ENCODE peak calls at places on chromosomes 3 and 15, in six cellular contexts. O is body of pancreas, C is heart left ventricle, V is PC-9, K is kidney, S is HepG2. P is an unnamed sample.

GRCh38 chr3:132210476-132211346 is 106.5 kb upstream of the ACP3 start:
- DNase-seq in S (peak; percentile 6), O (peak; percentile 52), V (no peak), C (no peak), K (no peak), P (no peak)

GRCh38 chr3:65889707-65890099 is 149.0 kb downstream of the MAGI1 start:
- DNase-seq in C (no peak), O (no peak), K (no peak), S (no peak), V (no peak), P (no peak)

GRCh38 chr15:76667943-76668715 is 237.0 kb downstream of the SCAPER start:
- DNase-seq in V (no peak), C (no peak), K (no peak), O (no peak), S (no peak), P (no peak)

GRCh38 chr3:196619213-196619612 is 20.3 kb upstream of the NRROS start:
- DNase-seq in C (no peak), S (no peak), O (no peak), K (no peak), V (peak; percentile 15), P (no peak)

GRCh38 chr15:88204584-88204983 is 52.0 kb downstream of the NTRK3 start:
- DNase-seq in O (no peak), S (no peak), V (no peak), K (no peak), C (no peak), P (no peak)

GRCh38 chr15:52252781-52253180 is 42.8 kb downstream of the MYO5C start:
- DNase-seq in V (peak; percentile 88), C (no peak), S (peak; percentile 35), K (no peak), O (peak; percentile 58), P (no peak)

GRCh38 chr3:197408177-197408957 is 110.0 kb upstream of the DLG1 start:
- DNase-seq in V (no peak), K (no peak), S (peak; percentile 16), C (no peak), O (no peak), P (no peak)

GRCh38 chr3:189824629-189825312 is 193.6 kb downstream of the TP63 start:
- DNase-seq in O (no peak), S (no peak), C (no peak), V (peak; percentile 68), K (no peak), P (no peak)

GRCh38 chr3:27990347-27990746 is 251.1 kb upstream of the CMC1 start:
- DNase-seq in V (no peak), O (no peak), K (no peak), C (no peak), S (no peak), P (no peak)

GRCh38 chr15:78438595-78439285 is 724 bp downstream of the IREB2 start:
- DNase-seq in O (no peak), K (no peak), C (no peak), S (peak; percentile 60), V (no peak), P (no peak)

GRCh38 chr3:158617982-158618875 is 26.1 kb upstream of the GFM1 start:
- DNase-seq in S (no peak), O (no peak), C (no peak), K (no peak), V (no peak), P (no peak)

GRCh38 chr3:155495387-155495786 is 201.9 kb upstream of the STRIT1 start:
- DNase-seq in V (no peak), S (no peak), K (no peak), O (no peak), C (no peak), P (no peak)

GRCh38 chr3:151753846-151754245 is 20.1 kb downstream of the AADACL2 start:
- DNase-seq in V (no peak), K (no peak), C (no peak), S (no peak), O (no peak), P (no peak)
- H3K4me1 ChIP-seq in V (peaks cover 11% of the 10 kb centered on the region), K (no peaks in the 10 kb centered on the region), C (no peaks in the 10 kb centered on the region), S (no peaks in the 10 kb centered on the region), O (no peaks in the 10 kb centered on the region), P (no peaks in the 10 kb centered on the region)

DNA sequence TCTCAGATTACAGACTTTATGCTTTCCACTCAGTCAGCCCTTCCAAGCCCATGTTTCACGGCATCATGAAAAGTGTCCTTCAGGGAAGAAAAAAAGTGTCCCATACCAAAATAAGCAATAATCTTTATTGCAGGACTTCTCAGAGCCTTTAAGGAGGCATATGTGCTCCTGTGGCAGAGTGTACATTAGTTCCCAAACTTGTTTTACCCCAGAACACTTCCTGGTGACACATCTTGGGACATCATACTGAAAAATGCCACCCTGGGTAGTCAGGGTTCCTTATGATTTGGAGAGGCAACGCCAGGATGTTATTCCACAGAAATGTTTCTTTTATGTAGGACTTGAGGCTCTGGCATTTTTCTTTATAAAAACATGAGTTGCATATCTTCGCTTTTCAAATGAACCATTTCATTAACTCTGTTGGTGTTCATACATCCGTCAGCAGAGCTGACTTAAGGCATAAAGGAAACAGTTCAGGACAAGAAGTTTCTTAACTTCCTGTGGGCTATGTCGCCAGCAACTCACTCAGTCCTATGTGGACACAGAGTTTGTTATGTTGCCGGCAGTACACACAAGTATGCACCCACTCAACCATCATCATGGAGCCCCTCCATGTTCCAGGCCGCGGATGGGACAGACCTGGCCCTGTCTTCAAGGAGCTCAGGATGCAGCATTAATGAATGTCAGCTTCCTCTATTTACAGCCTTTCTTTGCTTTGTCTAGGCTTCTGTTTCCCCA is 63.8 kb downstream of the CASR start:
- DNase-seq in C (no peak), S (no peak), V (no peak), O (no peak), K (peak; percentile 64), P (peak; percentile 29)
- H3K27ac ChIP-seq in C (peak overlapping the region; percentile 24), S (no peak overlapping the region), V (no peak overlapping the region), O (no peak overlapping the region), K (peak overlapping the region; percentile 51), P (no peak overlapping the region)

DNA sequence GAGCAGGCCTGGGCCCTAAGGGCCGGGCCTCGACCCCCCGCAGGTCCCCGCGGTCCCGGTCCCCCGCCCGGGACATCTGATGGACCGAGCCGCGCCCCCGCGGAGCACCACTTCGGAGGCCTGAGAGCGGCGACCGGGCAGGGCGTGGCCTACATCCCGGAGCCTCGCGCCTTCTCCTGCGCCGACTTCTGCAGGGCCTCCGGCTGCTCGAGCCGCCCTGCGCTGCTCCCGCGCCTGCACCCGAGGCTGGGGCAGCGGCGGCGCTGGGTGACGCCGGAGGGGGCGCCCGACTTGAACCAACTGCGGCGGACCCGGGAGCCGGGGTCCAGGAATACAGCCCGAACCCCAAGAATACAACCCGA is 14.9 kb upstream of the GP9 start:
- DNase-seq in C (no peak), V (no peak), S (no peak), K (no peak), O (no peak), P (no peak)
- H3K4me3 ChIP-seq in C (peak overlapping the region; percentile 41), V (no peak overlapping the region), S (no peak overlapping the region), K (no peak overlapping the region), O (no peak overlapping the region), P (peak overlapping the region; percentile 34)

GRCh38 chr3:119635719-119636118 is 24.7 kb downstream of the POPDC2 start:
- DNase-seq in S (no peak), O (no peak), V (no peak), C (no peak), K (no peak), P (no peak)

GRCh38 chr3:119630562-119631329 is 29.6 kb downstream of the POPDC2 start:
- DNase-seq in S (no peak), C (no peak), V (no peak), O (no peak), K (no peak), P (no peak)

GRCh38 chr3:119630119-119630518 is 30.3 kb downstream of the POPDC2 start:
- DNase-seq in K (no peak), O (no peak), C (no peak), V (no peak), S (no peak), P (no peak)

GRCh38 chr3:119631529-119631928 is 28.9 kb downstream of the POPDC2 start:
- DNase-seq in S (no peak), K (no peak), V (no peak), O (no peak), C (no peak), P (no peak)

DNA sequence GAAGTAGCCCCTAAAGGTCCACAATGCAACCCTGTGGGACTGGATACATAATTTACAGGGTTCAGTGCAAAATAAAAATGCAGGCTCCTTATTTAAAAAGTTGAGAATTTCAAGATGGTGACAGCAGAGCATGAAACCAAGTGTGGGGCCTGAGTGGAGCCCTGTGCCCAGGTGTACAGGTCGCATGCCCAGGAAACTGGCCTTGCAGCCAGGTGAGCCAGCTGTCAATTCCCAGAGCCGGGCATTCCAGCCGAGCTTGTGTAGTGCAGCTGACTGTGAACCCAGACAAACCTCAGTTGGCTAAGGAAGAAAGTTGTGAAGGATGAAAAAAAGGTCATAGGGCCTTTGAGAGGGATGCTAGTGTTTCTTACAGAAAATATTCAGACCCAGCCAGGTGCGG is 27.6 kb downstream of the POPDC2 start:
- DNase-seq in O (peak; percentile 86), V (no peak), C (no peak), S (no peak), K (no peak), P (no peak)
- H3K4me1 ChIP-seq in O (peaks cover 13% of the 10 kb centered on the region), V (peaks cover 36% of the 10 kb centered on the region), C (peaks cover 51% of the 10 kb centered on the region), S (no peaks in the 10 kb centered on the region), K (peaks cover 11% of the 10 kb centered on the region), P (peaks cover 45% of the 10 kb centered on the region)

GRCh38 chr15:49060710-49061483 is 14.7 kb upstream of the SECISBP2L start:
- DNase-seq in C (no peak), K (no peak), S (no peak), V (no peak), O (no peak), P (no peak)
- H3K27ac ChIP-seq in C (no peak overlapping the region), K (no peak overlapping the region), S (no peak overlapping the region), V (no peak overlapping the region), O (no peak overlapping the region), P (no peak overlapping the region)

GRCh38 chr3:13012228-13012691 is 61.0 kb downstream of the IQSEC1 start:
- DNase-seq in K (no peak), O (peak; percentile 52), V (no peak), S (no peak), C (peak; percentile 70), P (peak; percentile 87)

GRCh38 chr3:13013994-13014754 is 59.1 kb downstream of the IQSEC1 start:
- DNase-seq in S (no peak), C (no peak), O (no peak), V (no peak), K (peak; percentile 69), P (peak; percentile 37)

GRCh38 chr3:13013595-13013993 is 59.6 kb downstream of the IQSEC1 start:
- DNase-seq in C (no peak), K (no peak), S (no peak), O (no peak), V (no peak), P (no peak)

GRCh38 chr3:13011369-13012227 is 61.6 kb downstream of the IQSEC1 start:
- DNase-seq in C (no peak), O (no peak), K (no peak), V (peak; percentile 87), S (peak; percentile 32), P (no peak)

DNA sequence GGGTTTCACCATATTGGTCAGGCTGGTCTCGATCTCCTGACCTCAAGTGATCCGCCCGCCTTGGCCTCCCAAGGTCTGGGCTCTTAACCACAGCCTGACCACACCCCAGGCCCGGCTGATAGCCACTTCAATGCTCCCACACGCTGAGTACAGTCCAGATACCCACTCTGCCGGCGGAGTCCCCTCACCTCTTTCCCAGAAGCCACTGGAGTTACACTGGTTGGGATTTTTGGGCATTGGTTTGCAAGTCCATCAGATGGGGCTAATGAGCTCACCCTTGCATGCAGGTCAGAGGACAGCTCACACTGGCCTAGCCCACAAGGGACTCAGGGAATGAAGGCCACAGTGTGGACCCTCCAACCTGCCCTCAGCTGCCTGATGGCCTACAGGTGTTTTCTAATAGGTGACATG is 60.1 kb downstream of the IQSEC1 start:
- DNase-seq in O (no peak), K (no peak), S (no peak), C (no peak), V (no peak), P (no peak)
- H3K4me3 ChIP-seq in O (no peak overlapping the region), K (no peak overlapping the region), S (no peak overlapping the region), C (no peak overlapping the region), V (no peak overlapping the region), P (no peak overlapping the region)

GRCh38 chr3:177340243-177340830 is 143.1 kb upstream of the TBL1XR1 start:
- DNase-seq in K (no peak), S (no peak), V (no peak), C (no peak), O (no peak), P (no peak)
- H3K4me1 ChIP-seq in K (peaks cover 9% of the 10 kb centered on the region), S (peaks cover 78% of the 10 kb centered on the region), V (peaks cover 50% of the 10 kb centered on the region), C (peaks cover 61% of the 10 kb centered on the region), O (peaks cover 45% of the 10 kb centered on the region), P (peaks cover 83% of the 10 kb centered on the region)